ENCODE peak calls at places on chromosomes 12 and 14, in seven cellular contexts. H is HepG2, E is lower lobe of right lung, Q is H1, S is breast epithelium, Z is IMR-90, K is cardiac muscle cell. U is an unnamed sample.
A peak's percentile ranks its signal among the peaks of the same experiment; 100 is the strongest.

GRCh38 chr12:109464642-109465351 is 12.3 kb downstream of the KCTD10 start:
- DNase-seq in H (no peak), E (no peak), Q (no peak), S (no peak), Z (no peak), K (peak; percentile 65), U (no peak)

GRCh38 chr12:69660164-69660863 is 38.8 kb downstream of the BEST3 start:
- DNase-seq in H (no peak), E (no peak), Q (no peak), S (no peak), Z (no peak), K (no peak), U (no peak)

GRCh38 chr14:45251912-45252311 is 1.1 kb downstream of the MIS18BP1 start:
- DNase-seq in H (peak; percentile 16), E (no peak), Q (no peak), S (no peak), Z (peak; percentile 2), K (peak; percentile 32), U (no peak)

GRCh38 chr12:115638753-115639666 is 638.5 kb downstream of the MED13L start:
- DNase-seq in H (no peak), E (no peak), Q (peak; percentile 52), S (no peak), Z (no peak), K (no peak), U (no peak)

GRCh38 chr12:125403145-125403789 is 338.0 kb downstream of the AACS start:
- DNase-seq in H (peak; percentile 34), E (no peak), Q (peak; percentile 66), S (no peak), Z (peak; percentile 6), K (peak; percentile 34), U (no peak)

GRCh38 chr12:110022980-110023633 is 23.9 kb downstream of the ANKRD13A start:
- DNase-seq in H (no peak), E (no peak), Q (no peak), S (no peak), Z (peak; percentile 88), K (peak; percentile 56), U (peak; percentile 63)

GRCh38 chr12:103769240-103769945 is 71.6 kb downstream of the NT5DC3 start:
- DNase-seq in H (no peak), E (no peak), Q (peak; percentile 56), S (no peak), Z (no peak), K (no peak), U (no peak)

GRCh38 chr12:108730337-108731104 is 797 bp downstream of the CORO1C start:
- DNase-seq in H (peak; percentile 54), E (peak; percentile 81), Q (peak; percentile 79), S (peak; percentile 62), Z (peak; percentile 88), K (peak; percentile 73), U (no peak)

GRCh38 chr12:57218030-57218853 is 1.6 kb downstream of the NXPH4 start:
- DNase-seq in H (no peak), E (no peak), Q (peak; percentile 49), S (no peak), Z (peak; percentile 70), K (no peak), U (no peak)

GRCh38 chr12:81546811-81547210 is 212.3 kb downstream of the PPFIA2 start:
- DNase-seq in H (no peak), E (no peak), Q (no peak), S (no peak), Z (no peak), K (no peak), U (no peak)

GRCh38 chr12:25977047-25977446 is 18.6 kb downstream of the RASSF8 start:
- DNase-seq in H (no peak), E (no peak), Q (no peak), S (no peak), Z (peak; percentile 77), K (no peak), U (no peak)

GRCh38 chr14:37168721-37169120 is 3.7 kb downstream of the SLC25A21 start:
- DNase-seq in H (no peak), E (no peak), Q (no peak), S (no peak), Z (no peak), K (peak; percentile 14), U (no peak)

GRCh38 chr14:64610049-64610746 is 60.4 kb downstream of the PPP1R36 start:
- DNase-seq in H (no peak), E (no peak), Q (peak; percentile 14), S (no peak), Z (no peak), K (no peak), U (no peak)

GRCh38 chr12:109115758-109116610 is at the start of gene ACACB:
- DNase-seq in H (peak; percentile 94), E (peak; percentile 79), Q (no peak), S (no peak), Z (no peak), K (peak; percentile 44), U (no peak)

GRCh38 chr14:89720741-89721315 is 233.7 kb downstream of the EFCAB11 start:
- DNase-seq in H (no peak), E (peak; percentile 65), Q (no peak), S (no peak), Z (no peak), K (no peak), U (no peak)

GRCh38 chr12:47740536-47741339 is 15.4 kb upstream of the ENDOU start:
- DNase-seq in H (peak; percentile 9), E (no peak), Q (no peak), S (no peak), Z (no peak), K (no peak), U (no peak)

GRCh38 chr14:64566651-64567122 is 16.9 kb downstream of the PPP1R36 start:
- DNase-seq in H (no peak), E (no peak), Q (no peak), S (no peak), Z (no peak), K (peak; percentile 30), U (no peak)

GRCh38 chr12:111953455-111953854 is 59.5 kb downstream of the TMEM116 start:
- DNase-seq in H (peak; percentile 33), E (no peak), Q (no peak), S (no peak), Z (peak; percentile 11), K (peak; percentile 74), U (no peak)

GRCh38 chr14:98956616-98957015 is 315.4 kb downstream of the BCL11B start:
- DNase-seq in H (no peak), E (no peak), Q (no peak), S (no peak), Z (no peak), K (no peak), U (no peak)

GRCh38 chr12:53049582-53050318 is at the start of gene TNS2:
- DNase-seq in H (peak; percentile 72), E (peak; percentile 88), Q (peak; percentile 70), S (peak; percentile 69), Z (peak; percentile 40), K (peak; percentile 86), U (no peak)
- H3K4me3 ChIP-seq in H (peak within 1 kb of the TSS; percentile 74), E (peak within 1 kb of the TSS; percentile 83), Q (peak within 1 kb of the TSS; percentile 58), S (peak within 1 kb of the TSS; percentile 78), Z (peak within 1 kb of the TSS; percentile 57), K (no peak within 1 kb of the TSS), U (peak within 1 kb of the TSS; percentile 78)

GRCh38 chr14:104793703-104793959 is 1.9 kb downstream of the AKT1 start:
- DNase-seq in H (no peak), E (no peak), Q (no peak), S (no peak), Z (no peak), K (no peak), U (no peak)

GRCh38 chr14:104789752-104790743 is 5.5 kb downstream of the AKT1 start:
- DNase-seq in H (no peak), E (no peak), Q (no peak), S (no peak), Z (no peak), K (no peak), U (no peak)

GRCh38 chr14:104792101-104792884 is 3.3 kb downstream of the AKT1 start:
- DNase-seq in H (no peak), E (peak; percentile 89), Q (no peak), S (no peak), Z (no peak), K (no peak), U (no peak)

GRCh38 chr14:104792945-104793702 is 2.4 kb downstream of the AKT1 start:
- DNase-seq in H (no peak), E (no peak), Q (peak; percentile 77), S (no peak), Z (no peak), K (no peak), U (no peak)

DNA sequence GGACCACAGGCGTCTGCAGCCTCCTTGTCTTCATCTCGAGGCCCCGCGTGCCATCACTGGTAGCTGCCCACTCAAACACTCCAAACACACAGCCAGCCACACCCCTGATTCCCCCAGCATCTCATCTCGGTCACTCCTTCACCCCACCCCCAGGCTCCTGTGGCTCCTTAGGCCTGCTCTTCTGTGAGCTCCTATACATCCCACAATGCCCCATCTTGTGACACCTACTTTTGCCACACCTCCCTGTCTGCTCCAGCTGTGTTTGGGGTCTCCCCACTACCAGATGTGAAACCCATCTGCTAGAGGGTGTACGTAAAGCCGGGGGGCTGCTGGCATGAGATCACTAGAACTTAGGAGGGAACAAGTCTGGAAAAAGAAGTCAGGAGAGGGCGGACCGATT is 4.1 kb downstream of the AKT1 start:
- DNase-seq in H (no peak), E (no peak), Q (no peak), S (no peak), Z (no peak), K (no peak), U (no peak)
- H3K36me3 ChIP-seq in H (peaks cover 16% of the 10 kb centered on the region), E (peaks cover 53% of the 10 kb centered on the region), Q (no peaks in the 10 kb centered on the region), S (no peaks in the 10 kb centered on the region), Z (peaks cover 41% of the 10 kb centered on the region), K (peaks cover 6% of the 10 kb centered on the region), U (peaks cover 38% of the 10 kb centered on the region)

DNA sequence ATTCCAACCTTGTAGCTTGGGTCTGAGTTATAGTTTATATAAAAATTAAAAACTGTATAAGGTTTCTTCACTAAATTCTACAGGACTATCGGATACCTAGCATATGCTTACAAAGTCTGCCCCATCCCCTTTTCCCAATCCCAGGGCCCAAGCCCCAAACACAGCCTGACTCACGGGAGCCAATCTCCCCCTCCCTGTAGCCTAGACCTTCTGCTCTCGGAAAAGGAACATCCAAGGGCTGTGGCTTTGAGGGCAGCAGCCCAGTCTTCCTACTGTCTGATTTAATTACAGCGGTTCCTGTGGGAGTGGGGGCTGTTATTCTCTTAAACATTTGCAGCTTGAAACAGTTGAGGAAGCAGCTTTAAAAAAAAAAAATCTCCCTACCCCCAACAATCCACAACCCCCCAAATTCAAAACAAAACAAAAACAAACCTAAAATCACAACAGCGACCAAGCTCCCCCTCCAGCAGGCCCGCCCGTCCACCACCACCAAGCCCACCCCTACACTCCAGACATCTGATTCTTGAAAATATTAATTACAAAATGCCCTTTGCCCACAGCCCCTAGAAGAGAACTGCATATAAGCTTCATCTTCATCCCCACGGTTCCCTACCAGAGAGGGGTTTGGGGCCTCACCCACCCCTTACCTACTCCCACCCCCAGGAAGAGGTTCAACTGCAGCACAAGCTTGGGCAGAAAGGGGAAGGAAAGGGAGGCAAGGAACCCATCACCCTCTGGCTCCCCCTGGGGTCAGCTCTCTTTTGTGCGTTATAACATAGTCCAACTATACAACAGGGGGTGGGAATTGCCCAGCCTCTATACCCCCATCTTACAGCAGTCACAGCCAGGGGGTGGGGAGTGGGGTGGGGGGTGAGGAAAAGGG is 1.1 kb upstream of the PRKAG1 start:
- DNase-seq in H (peak; percentile 39), E (no peak), Q (peak; percentile 67), S (no peak), Z (peak; percentile 23), K (peak; percentile 50), U (no peak)
- H3K4me3 ChIP-seq in H (no peak overlapping the region), E (peak overlapping the region; percentile 81), Q (peak overlapping the region; percentile 77), S (peak overlapping the region; percentile 68), Z (no peak overlapping the region), K (peak overlapping the region; percentile 58), U (no peak overlapping the region)

GRCh38 chr14:80549141-80549540 is 337.8 kb upstream of the DIO2 start:
- DNase-seq in H (no peak), E (no peak), Q (no peak), S (no peak), Z (no peak), K (peak; percentile 41), U (no peak)

GRCh38 chr14:80554139-80554538 is 342.8 kb upstream of the DIO2 start:
- DNase-seq in H (no peak), E (no peak), Q (no peak), S (no peak), Z (peak; percentile 64), K (no peak), U (no peak)
- H3K36me3 ChIP-seq in H (no peaks in the 10 kb centered on the region), E (no peaks in the 10 kb centered on the region), Q (no peaks in the 10 kb centered on the region), S (peaks cover 3% of the 10 kb centered on the region), Z (no peaks in the 10 kb centered on the region), K (no peaks in the 10 kb centered on the region), U (no peaks in the 10 kb centered on the region)

U was measured in BJ.